ENCODE peak calls at places on chromosome 14, in four cellular contexts. G, Q, J and H are unnamed samples.

GRCh38 chr14:58501214-58501816 is 73.8 kb downstream of the KIAA0586 start:
- DNase-seq in G (no peak), Q (peak), J (peak), H (peak)

GRCh38 chr14:49997991-49998390 is 105.1 kb downstream of the ARF6 start:
- DNase-seq in G (no peak), Q (no peak), J (no peak), H (no peak)

GRCh38 chr14:77181124-77181602 is 435 bp upstream of the TMEM63C start:
- DNase-seq in G (no peak), Q (no peak), J (no peak), H (no peak)

GRCh38 chr14:76227450-76228050 is 75.8 kb downstream of the GPATCH2L start:
- DNase-seq in G (no peak), Q (no peak), J (no peak), H (peak)

GRCh38 chr14:92486881-92487280 is 26.7 kb upstream of the RIN3 start:
- DNase-seq in G (no peak), Q (no peak), J (no peak), H (no peak)

GRCh38 chr14:92685784-92686355 is 62.6 kb downstream of the LGMN start:
- DNase-seq in G (no peak), Q (no peak), J (no peak), H (no peak)

GRCh38 chr14:78567343-78567742 is 397.2 kb downstream of the NRXN3 start:
- DNase-seq in G (no peak), Q (no peak), J (no peak), H (no peak)

GRCh38 chr14:58746261-58746660 is 108.5 kb downstream of the DACT1 start:
- DNase-seq in G (no peak), Q (no peak), J (no peak), H (no peak)

GRCh38 chr14:94685166-94685581 is 73.0 kb downstream of the SERPINA3 start:
- DNase-seq in G (no peak), Q (peak), J (no peak), H (no peak)

GRCh38 chr14:61569783-61570182 is 125.5 kb upstream of the HIF1A start:
- DNase-seq in G (no peak), Q (peak), J (no peak), H (peak)

GRCh38 chr14:26424537-26424936 is 173.3 kb downstream of the NOVA1 start:
- DNase-seq in G (no peak), Q (no peak), J (no peak), H (no peak)

GRCh38 chr14:45838597-45838996 is 585.6 kb upstream of the MIS18BP1 start:
- DNase-seq in G (no peak), Q (no peak), J (peak), H (no peak)

GRCh38 chr14:77406718-77407117 is 16.6 kb downstream of the NOXRED1 start:
- DNase-seq in G (no peak), Q (no peak), J (no peak), H (peak)

GRCh38 chr14:82342596-82342995 is 808.9 kb upstream of the SEL1L start:
- DNase-seq in G (no peak), Q (no peak), J (no peak), H (no peak)

GRCh38 chr14:59337151-59337611 is 128.0 kb downstream of the GPR135 start:
- DNase-seq in G (no peak), Q (no peak), J (no peak), H (peak)

GRCh38 chr14:95274283-95274682 is 45.4 kb downstream of the CLMN start:
- DNase-seq in G (no peak), Q (no peak), J (no peak), H (no peak)

GRCh38 chr14:91297081-91297711 is 52.7 kb upstream of the GPR68 start:
- DNase-seq in G (no peak), Q (no peak), J (no peak), H (no peak)

GRCh38 chr14:92507174-92507768 is 6.3 kb upstream of the RIN3 start:
- DNase-seq in G (no peak), Q (no peak), J (peak), H (no peak)

GRCh38 chr14:23520899-23521521 is 30.6 kb downstream of the ZFHX2 start:
- DNase-seq in G (no peak), Q (no peak), J (no peak), H (no peak)

GRCh38 chr14:100299238-100299560 is 7.0 kb downstream of the SLC25A29 start:
- DNase-seq in G (no peak), Q (no peak), J (no peak), H (no peak)

GRCh38 chr14:95320076-95320895 is 578 bp upstream of the CLMN start:
- DNase-seq in G (no peak), Q (no peak), J (no peak), H (no peak)

GRCh38 chr14:101587403-101587998 is 26.2 kb downstream of the DIO3 start:
- DNase-seq in G (no peak), Q (no peak), J (no peak), H (no peak)

GRCh38 chr14:53534841-53535240 is 381.7 kb upstream of the DDHD1 start:
- DNase-seq in G (no peak), Q (no peak), J (no peak), H (no peak)

GRCh38 chr14:44168566-44168965 is 338.5 kb downstream of the FSCB start:
- DNase-seq in G (no peak), Q (no peak), J (no peak), H (no peak)

GRCh38 chr14:94904636-94905035 is 134.7 kb upstream of the GSC start:
- DNase-seq in G (peak), Q (no peak), J (no peak), H (no peak)

GRCh38 chr14:93926873-93927571 is at the start of gene FAM181A:
- DNase-seq in G (no peak), Q (no peak), J (no peak), H (no peak)

GRCh38 chr14:65461730-65462129 is 49.2 kb downstream of the FUT8 start:
- DNase-seq in G (no peak), Q (no peak), J (peak), H (no peak)

GRCh38 chr14:70885343-70886014 is 21.8 kb upstream of the PCNX1 start:
- DNase-seq in G (no peak), Q (no peak), J (no peak), H (no peak)
- H3K4me3 ChIP-seq in G (no peak), Q (no peak), J (no peak), H (no peak)

GRCh38 chr14:34111933-34112332 is 161.1 kb upstream of the EGLN3 start:
- DNase-seq in G (no peak), Q (no peak), J (no peak), H (no peak)
- TF ChIP-seq CTCF in G (peak), Q (no peak), J (no peak), H (no peak)

GRCh38 chr14:97978336-97978735 is 1181.2 kb downstream of the VRK1 start:
- DNase-seq in G (peak), Q (no peak), J (no peak), H (peak)

GRCh38 chr14:97975960-97976359 is 1178.8 kb downstream of the VRK1 start:
- DNase-seq in G (no peak), Q (no peak), J (no peak), H (no peak)

GRCh38 chr14:97976861-97977260 is 1179.7 kb downstream of the VRK1 start:
- DNase-seq in G (no peak), Q (no peak), J (no peak), H (no peak)

DNA sequence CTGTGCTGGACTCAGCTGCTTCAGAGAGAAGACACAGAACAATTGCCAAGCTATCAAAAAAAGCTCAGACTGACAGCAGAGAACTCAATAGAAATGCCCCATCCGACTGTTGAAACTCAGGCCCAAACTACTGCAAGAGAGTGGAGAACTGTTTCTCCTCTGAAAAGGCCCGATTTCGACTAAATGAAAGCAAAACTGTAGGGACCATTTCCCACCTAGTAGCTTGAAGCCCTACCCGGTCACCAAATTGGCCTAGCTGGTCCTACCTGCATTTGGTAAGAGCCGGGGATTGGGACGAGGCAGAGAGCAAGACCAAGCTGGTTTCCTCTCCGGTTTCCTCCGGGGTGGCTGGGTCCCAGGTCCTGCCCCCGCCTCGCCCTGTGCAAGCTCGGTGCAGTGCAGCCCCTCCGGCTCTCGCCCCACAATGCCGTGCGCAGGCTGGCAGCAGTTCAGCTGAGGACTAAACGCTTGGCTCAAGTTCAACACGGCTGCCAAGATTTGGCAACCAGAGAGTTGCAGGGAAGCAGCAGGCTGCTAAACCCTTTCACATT is 1180.6 kb downstream of the VRK1 start:
- DNase-seq in G (no peak), Q (no peak), J (no peak), H (no peak)
- TF ChIP-seq GABPA in G (no peak), Q (no peak), J (no peak), H (no peak)

DNA sequence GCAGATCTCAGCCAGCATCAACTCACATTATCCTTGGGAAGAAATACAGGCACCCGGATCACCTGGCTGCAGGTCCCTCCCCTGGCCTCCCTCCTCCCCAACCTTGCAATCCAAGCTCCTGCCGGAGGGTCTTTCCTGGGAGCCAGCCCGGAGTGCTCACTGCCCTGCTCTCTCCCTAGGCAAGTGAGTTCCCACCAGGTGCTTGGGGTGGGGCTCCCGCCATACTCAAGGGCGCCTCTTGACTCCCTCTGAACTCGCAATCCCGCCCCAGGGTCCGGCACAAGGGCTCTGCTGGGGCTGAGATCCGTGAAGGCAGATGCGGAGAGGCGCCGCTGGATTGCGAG is 1.2 kb upstream of the CEP170B start:
- DNase-seq in G (no peak), Q (no peak), J (no peak), H (no peak)
- H3K4me3 ChIP-seq in G (peak), Q (peak), J (no peak), H (no peak)